ENCODE peak calls at places on chromosomes 5 and 9, in four cellular contexts. H is sigmoid colon, Y is tibial nerve, J is A549. E is an unnamed sample.

GRCh38 chr5:164013077-164013670 is 507.8 kb downstream of the MAT2B start:
- DNase-seq in H (peak), Y (peak), J (peak), E (no peak)

GRCh38 chr5:10588779-10589447 is 25.0 kb downstream of the ANKRD33B start:
- DNase-seq in H (peak), Y (no peak), J (no peak), E (no peak)

GRCh38 chr5:132505641-132506040 is 15.1 kb upstream of the IRF1 start:
- DNase-seq in H (no peak), Y (no peak), J (no peak), E (no peak)

GRCh38 chr9:110125207-110125751 is 82.7 kb downstream of the C9orf152 start:
- DNase-seq in H (peak), Y (peak), J (peak), E (peak)

GRCh38 chr5:63960646-63961045 is 1.6 kb downstream of the HTR1A start:
- DNase-seq in H (no peak), Y (no peak), J (no peak), E (no peak)

GRCh38 chr9:76817489-76817888 is 53.3 kb downstream of the PCA3 start:
- DNase-seq in H (no peak), Y (no peak), J (peak), E (no peak)

GRCh38 chr5:160960592-160960991 is 108.6 kb upstream of the ATP10B start:
- DNase-seq in H (no peak), Y (no peak), J (no peak), E (no peak)

GRCh38 chr5:41924526-41924871 is 582 bp upstream of the FBXO4 start:
- DNase-seq in H (no peak), Y (no peak), J (no peak), E (no peak)

GRCh38 chr9:126499005-126499910 is 114.5 kb upstream of the LMX1B start:
- DNase-seq in H (peak), Y (no peak), J (peak), E (no peak)

GRCh38 chr5:134813407-134813806 is 32.4 kb upstream of the C5orf24 start:
- DNase-seq in H (no peak), Y (no peak), J (no peak), E (no peak)

GRCh38 chr9:130022566-130023146 is 20.3 kb downstream of the FNBP1 start:
- DNase-seq in H (no peak), Y (no peak), J (no peak), E (no peak)

GRCh38 chr9:130023147-130023787 is 19.7 kb downstream of the FNBP1 start:
- DNase-seq in H (peak), Y (no peak), J (no peak), E (no peak)

GRCh38 chr9:130023994-130024596 is 18.9 kb downstream of the FNBP1 start:
- DNase-seq in H (no peak), Y (no peak), J (no peak), E (no peak)

GRCh38 chr9:130026583-130027427 is 16.2 kb downstream of the FNBP1 start:
- DNase-seq in H (no peak), Y (no peak), J (no peak), E (no peak)

DNA sequence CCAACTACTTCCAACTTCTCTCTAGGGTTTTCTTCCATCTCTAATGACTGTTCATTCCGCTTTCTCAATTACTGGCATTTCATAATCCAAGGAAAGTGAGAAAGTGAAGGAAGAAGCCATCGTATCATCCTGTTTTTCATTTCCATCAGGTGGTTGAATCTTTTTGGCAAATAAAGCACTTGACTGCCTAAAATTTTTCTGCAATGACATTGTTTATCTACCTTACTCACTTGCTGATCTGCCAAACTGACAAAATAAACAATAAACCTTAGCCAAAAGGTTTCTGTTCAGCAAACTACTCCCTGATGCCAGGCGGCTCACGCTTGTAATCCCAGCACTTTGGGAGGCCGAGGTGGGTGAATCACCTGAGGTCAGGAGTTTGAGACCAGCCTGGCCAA is 18.4 kb downstream of the FNBP1 start:
- DNase-seq in H (no peak), Y (no peak), J (peak), E (no peak)
- H3K27ac ChIP-seq in H (peak), Y (no peak), J (peak), E (no peak)

GRCh38 chr5:82984786-82985762 is 92.1 kb downstream of the TMEM167A start:
- DNase-seq in H (no peak), Y (no peak), J (peak), E (no peak)
- TF ChIP-seq EP300 in H (no peak), Y (no peak), J (no peak), E (no peak)

DNA sequence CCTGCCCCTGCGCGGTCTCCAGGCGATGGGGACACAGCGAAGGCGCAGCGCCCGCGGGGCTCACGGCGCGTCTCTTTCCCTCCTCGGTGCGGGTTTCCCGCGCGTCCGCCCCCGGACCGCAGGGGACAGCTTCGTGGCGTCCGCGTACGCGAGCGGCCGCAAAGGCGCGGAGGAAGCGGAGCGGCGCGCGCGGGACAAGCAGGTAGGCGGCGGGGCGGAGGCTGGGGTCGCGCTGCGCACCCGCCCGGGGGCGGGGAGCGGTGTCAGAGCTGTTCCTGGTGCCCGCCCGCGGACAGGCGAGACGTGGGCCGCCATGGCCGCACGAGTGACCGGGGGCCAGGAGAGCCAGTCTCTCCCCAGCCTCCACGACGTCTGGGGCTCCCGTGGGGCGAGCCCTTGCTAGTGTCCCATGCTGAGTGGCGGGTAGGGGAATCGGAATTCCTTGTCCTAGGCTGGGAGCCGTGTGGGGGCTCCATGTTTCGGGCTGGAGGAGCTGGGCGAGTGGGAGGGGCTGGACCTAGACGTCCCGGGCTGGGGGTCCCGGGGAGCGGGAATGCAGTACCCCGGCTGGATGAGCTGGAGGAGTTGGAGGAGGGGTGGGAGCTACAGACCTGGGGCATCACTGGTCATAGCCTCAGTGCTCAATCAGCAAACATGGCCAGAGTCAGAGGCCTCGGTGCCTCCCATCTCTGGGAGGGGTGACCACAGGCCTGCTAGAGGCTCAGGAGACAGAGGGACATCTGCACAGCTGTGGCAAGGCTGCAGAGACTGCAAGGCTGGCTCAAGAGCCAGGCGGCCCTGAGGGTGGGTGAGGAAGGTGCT is 968 bp downstream of the NKD2 start:
- DNase-seq in H (peak), Y (no peak), J (no peak), E (peak)
- H3K27ac ChIP-seq in H (no peak), Y (no peak), J (peak), E (no peak)

GRCh38 chr9:107708786-107709185 is 219.2 kb upstream of the KLF4 start:
- DNase-seq in H (no peak), Y (no peak), J (no peak), E (no peak)
- TF ChIP-seq EP300 in H (no peak), Y (no peak), J (no peak), E (no peak)

GRCh38 chr9:111925784-111926183 is 29.2 kb downstream of the UGCG start:
- DNase-seq in H (no peak), Y (no peak), J (no peak), E (no peak)

GRCh38 chr9:111928342-111928720 is 31.7 kb downstream of the UGCG start:
- DNase-seq in H (no peak), Y (no peak), J (no peak), E (no peak)

GRCh38 chr9:111925017-111925770 is 28.6 kb downstream of the UGCG start:
- DNase-seq in H (no peak), Y (no peak), J (no peak), E (no peak)

GRCh38 chr9:111924281-111924680 is 27.7 kb downstream of the UGCG start:
- DNase-seq in H (no peak), Y (no peak), J (no peak), E (no peak)

GRCh38 chr9:111926421-111926875 is 29.8 kb downstream of the UGCG start:
- DNase-seq in H (peak), Y (no peak), J (no peak), E (no peak)
- H3K27ac ChIP-seq in H (no peak), Y (peak), J (peak), E (no peak)

GRCh38 chr9:127555830-127556820 is 56.0 kb upstream of the STXBP1 start:
- DNase-seq in H (peak), Y (no peak), J (peak), E (peak)
- TF ChIP-seq EP300 in H (no peak), Y (peak), J (no peak), E (no peak)

GRCh38 chr9:98837516-98837915 is 30.0 kb downstream of the GALNT12 start:
- DNase-seq in H (no peak), Y (no peak), J (no peak), E (no peak)

GRCh38 chr9:98834386-98834785 is 26.9 kb downstream of the GALNT12 start:
- DNase-seq in H (no peak), Y (no peak), J (no peak), E (no peak)

GRCh38 chr9:98838155-98838904 is 30.9 kb downstream of the GALNT12 start:
- DNase-seq in H (peak), Y (no peak), J (no peak), E (no peak)

GRCh38 chr9:98833090-98833956 is 25.9 kb downstream of the GALNT12 start:
- DNase-seq in H (no peak), Y (no peak), J (no peak), E (no peak)

GRCh38 chr9:98836206-98836605 is 28.7 kb downstream of the GALNT12 start:
- DNase-seq in H (no peak), Y (no peak), J (no peak), E (no peak)
- H3K27ac ChIP-seq in H (no peak), Y (no peak), J (no peak), E (peak)

E was measured in suprapubic skin.